ENCODE peak calls at places on chromosomes 6 and 20, in six cellular contexts. One of them, this sample, is unnamed.

GRCh38 chr20:60148885-60149284 is 190.7 kb downstream of the CDH26 start:
- DNase-seq in PC-3: no peak
- DNase-seq in pancreas: no peak
- DNase-seq in NB4: no peak
- DNase-seq in astrocyte of the spinal cord: no peak
- DNase-seq in endothelial cell: no peak
- DNase-seq in this sample: no peak

GRCh38 chr6:121437861-121438651 is 2.6 kb downstream of the GJA1 start:
- DNase-seq in astrocyte of the spinal cord: peak
- DNase-seq in PC-3: peak
- DNase-seq in NB4: peak
- DNase-seq in pancreas: peak
- DNase-seq in endothelial cell: no peak
- DNase-seq in this sample: no peak

GRCh38 chr20:48295966-48296421 is 510.7 kb upstream of the SULF2 start:
- DNase-seq in endothelial cell: no peak
- DNase-seq in astrocyte of the spinal cord: peak
- DNase-seq in pancreas: no peak
- DNase-seq in NB4: no peak
- DNase-seq in PC-3: no peak
- DNase-seq in this sample: no peak

GRCh38 chr6:123629234-123629941 is 7.4 kb downstream of the TRDN start:
- DNase-seq in endothelial cell: no peak
- DNase-seq in NB4: no peak
- DNase-seq in pancreas: no peak
- DNase-seq in PC-3: no peak
- DNase-seq in astrocyte of the spinal cord: no peak
- DNase-seq in this sample: no peak

GRCh38 chr20:46827718-46828458 is 66.8 kb upstream of the EYA2 start:
- DNase-seq in PC-3: peak
- DNase-seq in astrocyte of the spinal cord: no peak
- DNase-seq in NB4: no peak
- DNase-seq in pancreas: no peak
- DNase-seq in endothelial cell: no peak
- DNase-seq in this sample: no peak

GRCh38 chr6:39102024-39102820 is 12.8 kb downstream of the SAYSD1 start:
- DNase-seq in PC-3: no peak
- DNase-seq in astrocyte of the spinal cord: peak
- DNase-seq in endothelial cell: peak
- DNase-seq in pancreas: no peak
- DNase-seq in NB4: peak
- DNase-seq in this sample: no peak

GRCh38 chr6:81890846-81891245 is 138.4 kb upstream of the TENT5A start:
- DNase-seq in endothelial cell: no peak
- DNase-seq in NB4: no peak
- DNase-seq in pancreas: no peak
- DNase-seq in astrocyte of the spinal cord: peak
- DNase-seq in PC-3: no peak
- DNase-seq in this sample: no peak

GRCh38 chr20:44716309-44717106 is 1.3 kb downstream of the CCN5 start:
- DNase-seq in astrocyte of the spinal cord: no peak
- DNase-seq in pancreas: no peak
- DNase-seq in NB4: no peak
- DNase-seq in PC-3: no peak
- DNase-seq in endothelial cell: no peak
- DNase-seq in this sample: no peak

GRCh38 chr6:42978487-42978792 is 541 bp downstream of the PEX6 start:
- DNase-seq in NB4: peak
- DNase-seq in astrocyte of the spinal cord: no peak
- DNase-seq in pancreas: no peak
- DNase-seq in PC-3: peak
- DNase-seq in endothelial cell: no peak
- DNase-seq in this sample: no peak

GRCh38 chr20:63114006-63114692 is 101.8 kb downstream of the YTHDF1 start:
- DNase-seq in astrocyte of the spinal cord: no peak
- DNase-seq in PC-3: no peak
- DNase-seq in pancreas: no peak
- DNase-seq in endothelial cell: no peak
- DNase-seq in NB4: peak
- DNase-seq in this sample: no peak

GRCh38 chr6:34241351-34242215 is 4.9 kb downstream of the HMGA1 start:
- DNase-seq in PC-3: no peak
- DNase-seq in pancreas: no peak
- DNase-seq in astrocyte of the spinal cord: no peak
- DNase-seq in NB4: no peak
- DNase-seq in endothelial cell: no peak
- DNase-seq in this sample: no peak

GRCh38 chr6:26555505-26556262 is 17.5 kb downstream of the HMGN4 start:
- DNase-seq in PC-3: no peak
- DNase-seq in pancreas: no peak
- DNase-seq in NB4: peak
- DNase-seq in endothelial cell: no peak
- DNase-seq in astrocyte of the spinal cord: peak
- DNase-seq in this sample: no peak

GRCh38 chr6:106321940-106322339 is 3.6 kb downstream of the ATG5 start:
- DNase-seq in pancreas: no peak
- DNase-seq in NB4: no peak
- DNase-seq in PC-3: no peak
- DNase-seq in astrocyte of the spinal cord: no peak
- DNase-seq in endothelial cell: no peak
- DNase-seq in this sample: no peak

GRCh38 chr20:50372770-50373088 is 137.5 kb upstream of the PTPN1 start:
- DNase-seq in astrocyte of the spinal cord: no peak
- DNase-seq in pancreas: no peak
- DNase-seq in PC-3: peak
- DNase-seq in NB4: no peak
- DNase-seq in endothelial cell: no peak
- DNase-seq in this sample: no peak

GRCh38 chr6:44161997-44162338 is 3.3 kb downstream of the CAPN11 start:
- DNase-seq in endothelial cell: no peak
- DNase-seq in PC-3: peak
- DNase-seq in astrocyte of the spinal cord: peak
- DNase-seq in pancreas: no peak
- DNase-seq in NB4: peak
- DNase-seq in this sample: no peak

GRCh38 chr20:54469952-54470351 is 5.4 kb upstream of the DOK5 start:
- DNase-seq in astrocyte of the spinal cord: no peak
- DNase-seq in PC-3: no peak
- DNase-seq in endothelial cell: no peak
- DNase-seq in NB4: no peak
- DNase-seq in pancreas: no peak
- DNase-seq in this sample: no peak

GRCh38 chr20:14441201-14441600 is 103.8 kb upstream of the FLRT3 start:
- DNase-seq in NB4: peak
- DNase-seq in astrocyte of the spinal cord: no peak
- DNase-seq in endothelial cell: no peak
- DNase-seq in PC-3: peak
- DNase-seq in pancreas: no peak
- DNase-seq in this sample: no peak

GRCh38 chr6:89013463-89013862 is 50.0 kb upstream of the RNGTT start:
- DNase-seq in astrocyte of the spinal cord: no peak
- DNase-seq in pancreas: no peak
- DNase-seq in NB4: no peak
- DNase-seq in PC-3: no peak
- DNase-seq in endothelial cell: no peak
- DNase-seq in this sample: no peak

GRCh38 chr6:29554764-29555163 is 4.8 kb downstream of the UBD start:
- DNase-seq in astrocyte of the spinal cord: no peak
- DNase-seq in pancreas: no peak
- DNase-seq in NB4: no peak
- DNase-seq in endothelial cell: no peak
- DNase-seq in PC-3: no peak
- DNase-seq in this sample: no peak

GRCh38 chr6:29552512-29553051 is 7.0 kb downstream of the UBD start:
- DNase-seq in NB4: peak
- DNase-seq in PC-3: peak
- DNase-seq in astrocyte of the spinal cord: peak
- DNase-seq in pancreas: no peak
- DNase-seq in endothelial cell: no peak
- DNase-seq in this sample: no peak

GRCh38 chr6:29558439-29559079 is 973 bp downstream of the UBD start:
- DNase-seq in PC-3: no peak
- DNase-seq in astrocyte of the spinal cord: no peak
- DNase-seq in endothelial cell: no peak
- DNase-seq in pancreas: no peak
- DNase-seq in NB4: no peak
- DNase-seq in this sample: no peak

GRCh38 chr6:29557320-29557719 is 2.2 kb downstream of the UBD start:
- DNase-seq in NB4: no peak
- DNase-seq in PC-3: no peak
- DNase-seq in endothelial cell: no peak
- DNase-seq in pancreas: no peak
- DNase-seq in astrocyte of the spinal cord: no peak
- DNase-seq in this sample: no peak

GRCh38 chr6:29553268-29554057 is 6.1 kb downstream of the UBD start:
- DNase-seq in pancreas: peak
- DNase-seq in PC-3: no peak
- DNase-seq in endothelial cell: peak
- DNase-seq in astrocyte of the spinal cord: peak
- DNase-seq in NB4: peak
- DNase-seq in this sample: no peak
- TF ChIP-seq CTCF in pancreas: no peak
- TF ChIP-seq CTCF in PC-3: no peak
- TF ChIP-seq CTCF in endothelial cell: no peak
- TF ChIP-seq CTCF in astrocyte of the spinal cord: no peak
- TF ChIP-seq CTCF in NB4: no peak
- TF ChIP-seq CTCF in this sample: no peak

GRCh38 chr6:97919631-97920030 is 636.6 kb upstream of the MMS22L start:
- DNase-seq in pancreas: no peak
- DNase-seq in astrocyte of the spinal cord: peak
- DNase-seq in NB4: no peak
- DNase-seq in endothelial cell: no peak
- DNase-seq in PC-3: no peak
- DNase-seq in this sample: no peak

GRCh38 chr6:97923249-97923648 is 640.2 kb upstream of the MMS22L start:
- DNase-seq in pancreas: no peak
- DNase-seq in astrocyte of the spinal cord: no peak
- DNase-seq in endothelial cell: no peak
- DNase-seq in NB4: no peak
- DNase-seq in PC-3: no peak
- DNase-seq in this sample: no peak

DNA sequence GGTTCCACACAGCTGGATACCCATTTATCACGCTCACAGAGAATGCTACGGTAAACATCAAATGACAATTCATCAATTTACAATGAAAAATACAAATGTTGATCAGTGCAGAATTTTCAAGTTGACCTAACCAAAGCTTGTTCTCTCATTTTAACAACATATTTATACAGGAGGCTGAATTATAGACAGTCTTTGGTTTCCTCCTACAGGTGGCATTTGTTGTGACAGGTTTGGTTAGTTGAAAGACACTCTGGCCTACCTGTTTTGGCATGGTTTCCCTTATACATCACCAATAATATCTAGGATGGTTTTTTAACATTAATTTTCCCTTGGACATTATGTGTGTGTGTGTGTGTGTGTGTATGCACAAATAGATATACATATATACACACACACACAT is 642.5 kb upstream of the MMS22L start:
- DNase-seq in pancreas: no peak
- DNase-seq in endothelial cell: no peak
- DNase-seq in PC-3: peak
- DNase-seq in NB4: no peak
- DNase-seq in astrocyte of the spinal cord: no peak
- DNase-seq in this sample: no peak
- TF ChIP-seq CTCF in pancreas: no peak
- TF ChIP-seq CTCF in endothelial cell: no peak
- TF ChIP-seq CTCF in PC-3: peak
- TF ChIP-seq CTCF in NB4: no peak
- TF ChIP-seq CTCF in astrocyte of the spinal cord: no peak
- TF ChIP-seq CTCF in this sample: no peak

GRCh38 chr6:107647439-107647948 is 157.6 kb downstream of the SOBP start:
- DNase-seq in endothelial cell: no peak
- DNase-seq in NB4: no peak
- DNase-seq in pancreas: no peak
- DNase-seq in PC-3: no peak
- DNase-seq in astrocyte of the spinal cord: no peak
- DNase-seq in this sample: no peak
- TF ChIP-seq CTCF in endothelial cell: no peak
- TF ChIP-seq CTCF in NB4: no peak
- TF ChIP-seq CTCF in pancreas: no peak
- TF ChIP-seq CTCF in PC-3: no peak
- TF ChIP-seq CTCF in astrocyte of the spinal cord: no peak
- TF ChIP-seq CTCF in this sample: no peak

GRCh38 chr6:30258204-30258603 is 45.0 kb upstream of the TRIM26 start:
- DNase-seq in pancreas: no peak
- DNase-seq in endothelial cell: no peak
- DNase-seq in PC-3: no peak
- DNase-seq in NB4: no peak
- DNase-seq in astrocyte of the spinal cord: no peak
- DNase-seq in this sample: no peak

GRCh38 chr6:30264731-30265130 is 51.5 kb upstream of the TRIM26 start:
- DNase-seq in PC-3: no peak
- DNase-seq in pancreas: no peak
- DNase-seq in astrocyte of the spinal cord: no peak
- DNase-seq in NB4: no peak
- DNase-seq in endothelial cell: no peak
- DNase-seq in this sample: no peak

GRCh38 chr6:30260036-30260504 is 46.9 kb upstream of the TRIM26 start:
- DNase-seq in endothelial cell: no peak
- DNase-seq in pancreas: no peak
- DNase-seq in NB4: peak
- DNase-seq in astrocyte of the spinal cord: no peak
- DNase-seq in PC-3: no peak
- DNase-seq in this sample: peak

GRCh38 chr6:30263734-30264133 is 50.5 kb upstream of the TRIM26 start:
- DNase-seq in pancreas: no peak
- DNase-seq in PC-3: peak
- DNase-seq in endothelial cell: no peak
- DNase-seq in NB4: no peak
- DNase-seq in astrocyte of the spinal cord: peak
- DNase-seq in this sample: no peak

GRCh38 chr6:30259140-30260035 is 46.2 kb upstream of the TRIM26 start:
- DNase-seq in endothelial cell: peak
- DNase-seq in astrocyte of the spinal cord: peak
- DNase-seq in PC-3: peak
- DNase-seq in NB4: no peak
- DNase-seq in pancreas: peak
- DNase-seq in this sample: peak
- TF ChIP-seq CTCF in endothelial cell: no peak
- TF ChIP-seq CTCF in astrocyte of the spinal cord: peak
- TF ChIP-seq CTCF in PC-3: no peak
- TF ChIP-seq CTCF in NB4: no peak
- TF ChIP-seq CTCF in pancreas: no peak
- TF ChIP-seq CTCF in this sample: no peak

DNA sequence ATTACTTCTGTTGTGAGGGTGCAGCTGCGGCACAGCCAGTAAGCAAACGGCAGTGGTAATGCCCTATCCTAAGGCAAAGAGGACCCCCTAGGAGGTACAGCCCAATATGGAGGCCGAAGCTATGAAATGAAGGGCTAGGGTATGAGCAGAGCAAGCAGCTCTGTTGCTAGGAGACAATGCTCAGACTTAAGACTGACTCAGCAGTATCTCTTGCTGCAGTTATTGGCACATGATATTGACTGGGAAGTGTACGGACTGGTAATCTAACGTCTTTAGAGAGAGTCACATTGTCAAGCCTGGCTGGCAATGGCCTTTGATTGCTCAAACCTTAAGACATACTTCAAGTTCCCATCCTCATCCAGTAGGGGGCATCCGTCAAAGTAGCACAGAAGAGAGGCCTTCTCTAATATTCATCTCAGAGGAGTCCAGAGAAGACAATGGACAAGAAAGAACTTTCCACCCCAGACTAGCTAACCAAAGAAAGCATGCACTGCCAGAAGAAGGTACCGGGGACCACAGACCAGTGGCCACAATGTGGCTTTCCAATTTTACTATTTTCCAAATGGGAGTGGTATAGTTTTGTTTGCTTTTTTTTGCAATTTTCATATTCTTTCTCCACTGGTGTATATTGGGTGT is 37.0 kb downstream of the LRFN2 start:
- DNase-seq in NB4: peak
- DNase-seq in pancreas: peak
- DNase-seq in astrocyte of the spinal cord: peak
- DNase-seq in endothelial cell: peak
- DNase-seq in PC-3: peak
- DNase-seq in this sample: no peak
- TF ChIP-seq CTCF in NB4: peak
- TF ChIP-seq CTCF in pancreas: peak
- TF ChIP-seq CTCF in astrocyte of the spinal cord: peak
- TF ChIP-seq CTCF in endothelial cell: peak
- TF ChIP-seq CTCF in PC-3: peak
- TF ChIP-seq CTCF in this sample: peak

This sample was measured in natural killer cell.